ENCODE peak calls at places on chromosomes 6 and 20, in seven cellular contexts. S is AG10803; J is CD4-positive, alpha-beta T cell; I is A549; W is thyroid gland; O is bronchial epithelial cell; H is astrocyte of the spinal cord. N is an unnamed sample.

GRCh38 chr20:16479666-16480065 is 93.6 kb downstream of the KIF16B start:
- DNase-seq in S (peak; percentile 8), H (no peak), O (peak; percentile 33), W (no peak), I (no peak), J (no peak), N (no peak)

GRCh38 chr6:128767705-128768104 is 115.2 kb upstream of the LAMA2 start:
- DNase-seq in J (no peak), H (no peak), O (no peak), I (no peak), W (no peak), S (no peak), N (no peak)

GRCh38 chr20:51738877-51739447 is 29.2 kb downstream of the ATP9A start:
- DNase-seq in S (no peak), W (no peak), O (peak; percentile 47), H (no peak), J (no peak), I (no peak), N (no peak)

GRCh38 chr6:113632220-113632864 is 224.8 kb upstream of the MARCKS start:
- DNase-seq in J (no peak), W (no peak), O (peak; percentile 100), H (peak; percentile 79), S (peak; percentile 94), I (peak; percentile 41), N (no peak)

GRCh38 chr6:84788689-84789088 is 24.3 kb upstream of the TBX18 start:
- DNase-seq in J (no peak), H (no peak), W (no peak), S (no peak), I (no peak), O (no peak), N (no peak)

GRCh38 chr6:167683028-167683862 is 143.5 kb upstream of the AFDN start:
- DNase-seq in H (peak; percentile 89), O (peak; percentile 15), J (no peak), W (no peak), I (peak; percentile 15), S (no peak), N (no peak)

GRCh38 chr20:40811004-40811403 is 122.0 kb upstream of the MAFB start:
- DNase-seq in I (no peak), S (no peak), W (no peak), H (no peak), J (no peak), O (no peak), N (no peak)

GRCh38 chr6:43838276-43839036 is 68.4 kb downstream of the VEGFA start:
- DNase-seq in O (peak; percentile 32), W (peak; percentile 68), H (peak; percentile 65), S (peak; percentile 82), J (no peak), I (peak; percentile 43), N (no peak)

GRCh38 chr20:39660965-39661364 is 698.8 kb downstream of the DHX35 start:
- DNase-seq in W (no peak), H (no peak), O (peak; percentile 22), S (no peak), I (no peak), J (no peak), N (no peak)

GRCh38 chr20:58235010-58235409 is 6.6 kb upstream of the ANKRD60 start:
- DNase-seq in O (no peak), H (no peak), W (no peak), S (no peak), J (no peak), I (no peak), N (no peak)

GRCh38 chr6:15817100-15817499 is 154.3 kb upstream of the DTNBP1 start:
- DNase-seq in H (no peak), O (no peak), J (no peak), W (no peak), S (no peak), I (no peak), N (no peak)

GRCh38 chr6:36130672-36131516 is 581 bp downstream of the MAPK13 start:
- DNase-seq in W (peak; percentile 75), O (no peak), S (no peak), J (peak; percentile 23), H (no peak), I (no peak), N (peak; percentile 46)

GRCh38 chr6:166520905-166521834 is 65.3 kb downstream of the RAMACL start:
- DNase-seq in J (no peak), O (no peak), S (no peak), I (no peak), W (no peak), H (peak; percentile 62), N (no peak)

GRCh38 chr6:166760288-166760687 is 133.2 kb upstream of the RPS6KA2 start:
- DNase-seq in I (no peak), S (no peak), O (no peak), W (no peak), J (peak; percentile 47), H (no peak), N (no peak)

GRCh38 chr6:88596801-88597200 is 366.6 kb downstream of the RNGTT start:
- DNase-seq in I (no peak), H (no peak), O (no peak), W (no peak), J (no peak), S (no peak), N (no peak)

DNA sequence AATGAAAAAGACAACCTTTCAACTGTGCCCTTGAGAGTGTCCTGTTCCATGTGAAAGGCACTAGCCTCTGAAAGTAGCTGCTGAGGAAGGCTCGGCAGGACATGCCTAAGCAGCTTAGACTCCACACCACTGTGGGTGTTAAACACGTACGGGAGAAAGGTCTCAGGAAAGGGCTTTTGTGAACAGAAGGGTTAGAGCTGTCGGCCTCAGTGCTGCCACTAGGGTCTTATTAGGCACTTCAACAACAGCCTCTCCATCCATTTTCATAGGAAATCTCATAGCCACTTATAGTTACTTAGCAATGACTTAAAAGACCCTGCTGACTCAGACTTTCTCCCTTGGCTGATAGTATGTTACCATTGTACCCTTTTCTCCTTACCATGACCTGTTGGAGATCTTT is 662.8 kb downstream of the TBC1D32 start:
- DNase-seq in H (no peak), S (no peak), I (no peak), O (no peak), W (no peak), J (no peak), N (no peak)
- TF ChIP-seq CTCF in H (no peak), S (no peak), I (no peak), O (no peak), W (no peak), J (no peak), N (peak; percentile 46)

GRCh38 chr6:71288228-71289038 is at the start of gene OGFRL1:
- DNase-seq in S (peak; percentile 70), O (peak; percentile 45), W (peak; percentile 76), I (peak; percentile 57), J (peak; percentile 44), H (peak; percentile 66), N (peak; percentile 58)
- TF ChIP-seq CTCF in S (no peak), O (no peak), W (no peak), I (peak; percentile 5), J (no peak), H (no peak), N (no peak)

DNA sequence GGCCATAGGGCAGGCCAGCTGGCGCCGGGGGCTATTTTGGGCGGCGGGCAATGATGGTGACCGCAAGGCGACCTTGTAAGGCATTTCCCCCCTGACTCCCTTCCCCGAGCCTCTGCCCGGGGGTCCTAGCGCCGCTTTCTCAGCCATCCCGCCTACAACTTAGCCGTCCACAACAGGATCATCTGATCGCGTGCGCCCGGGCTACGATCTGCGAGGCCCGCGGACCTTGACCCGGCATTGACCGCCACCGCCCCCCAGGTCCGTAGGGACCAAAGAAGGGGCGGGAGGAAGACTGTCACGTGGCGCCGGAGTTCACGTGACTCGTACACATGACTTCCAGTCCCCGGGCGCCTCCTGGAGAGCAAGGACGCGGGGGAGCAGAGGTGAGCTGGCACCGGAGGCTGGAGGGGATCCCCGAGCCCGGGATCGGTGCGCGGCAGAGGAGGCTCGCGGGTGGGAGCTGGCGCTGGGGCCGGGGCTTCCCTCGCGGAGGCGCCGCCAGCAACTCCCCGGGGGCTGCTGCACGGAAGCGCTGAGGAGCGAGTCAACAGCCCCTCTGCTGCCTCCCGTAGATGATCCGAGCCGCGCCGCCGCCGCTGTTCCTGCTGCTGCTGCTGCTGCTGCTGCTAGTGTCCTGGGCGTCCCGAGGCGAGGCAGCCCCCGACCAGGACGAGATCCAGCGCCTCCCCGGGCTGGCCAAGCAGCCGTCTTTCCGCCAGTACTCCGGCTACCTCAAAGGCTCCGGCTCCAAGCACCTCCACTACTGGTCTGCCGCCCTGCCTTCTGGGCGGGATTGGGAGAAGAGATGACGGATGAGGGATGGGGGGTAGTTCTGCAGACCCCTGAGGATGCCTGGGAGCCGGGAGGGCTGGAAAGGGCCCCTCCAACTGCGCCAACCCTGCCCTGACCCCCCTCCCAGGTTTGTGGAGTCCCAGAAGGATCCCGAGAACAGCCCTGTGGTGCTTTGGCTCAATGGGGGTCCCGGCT is at the start of the genes CTSA and NEURL2:
- DNase-seq in S (peak; percentile 92), O (peak; percentile 62), I (peak; percentile 99), H (peak; percentile 90), W (peak; percentile 94), J (peak; percentile 64), N (peak; percentile 86)
- TF ChIP-seq CTCF in S (no peak), O (peak; percentile 16), I (no peak), H (no peak), W (no peak), J (no peak), N (no peak)

GRCh38 chr20:47736570-47737152 is 48.6 kb downstream of the SULF2 start:
- DNase-seq in O (no peak), J (no peak), W (no peak), H (no peak), I (no peak), S (no peak), N (no peak)

GRCh38 chr20:47743671-47744070 is 41.6 kb downstream of the SULF2 start:
- DNase-seq in H (no peak), I (no peak), W (no peak), J (no peak), O (no peak), S (no peak), N (no peak)

GRCh38 chr20:47737923-47738322 is 47.4 kb downstream of the SULF2 start:
- DNase-seq in I (no peak), H (no peak), S (no peak), O (no peak), J (no peak), W (no peak), N (no peak)

GRCh38 chr20:47741669-47742345 is 43.5 kb downstream of the SULF2 start:
- DNase-seq in I (no peak), J (no peak), S (no peak), O (no peak), W (peak; percentile 48), H (no peak), N (no peak)

DNA sequence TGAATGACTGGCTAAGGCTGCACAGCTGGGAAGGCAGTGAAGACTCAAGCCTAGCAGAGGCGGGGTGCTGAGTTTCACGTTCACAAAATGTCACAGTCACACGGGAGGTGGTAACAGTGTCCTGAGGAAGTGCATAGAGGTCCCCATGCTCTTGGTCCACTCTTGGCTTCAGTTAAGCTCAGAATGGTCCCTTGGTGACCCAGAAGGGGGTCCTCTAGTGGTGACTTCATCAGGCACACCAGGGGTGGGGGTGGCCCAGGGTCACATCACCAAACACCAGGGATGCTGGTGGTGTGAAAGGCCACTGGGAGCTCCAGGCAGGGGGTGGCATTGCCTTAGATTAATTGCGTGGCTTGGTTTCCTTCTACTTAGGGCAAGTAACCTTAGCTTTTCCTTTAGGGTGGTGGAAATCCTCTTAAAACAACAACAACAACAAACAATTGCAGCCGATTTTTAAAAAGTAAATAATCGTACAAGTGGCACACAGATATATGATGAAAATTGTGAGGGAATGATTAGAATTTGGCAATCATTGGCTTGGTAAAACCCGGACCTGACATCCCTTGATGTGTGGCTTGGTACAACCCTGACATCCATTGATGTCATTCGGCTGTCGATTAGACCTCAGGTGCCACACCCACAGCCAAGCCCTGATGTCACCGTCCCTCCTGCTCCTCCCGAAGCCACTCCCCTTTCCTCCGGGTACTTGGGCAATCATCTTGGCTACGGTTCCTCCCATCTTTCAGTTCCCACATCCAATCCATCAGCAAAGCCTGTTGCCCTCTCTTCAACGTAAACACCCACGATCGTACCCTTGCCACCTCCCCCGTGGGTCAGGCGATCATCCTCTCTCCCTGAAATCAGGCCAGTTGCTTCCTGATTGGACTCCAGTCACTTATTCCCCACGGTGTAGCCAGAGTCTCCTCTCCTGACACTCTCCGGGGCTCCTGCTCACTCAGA is 44.8 kb downstream of the SULF2 start:
- DNase-seq in I (peak; percentile 62), W (no peak), J (no peak), S (no peak), O (no peak), H (no peak), N (no peak)
- TF ChIP-seq CTCF in I (no peak), W (no peak), J (no peak), S (no peak), O (no peak), H (no peak), N (no peak)

N was measured in progenitor cell of endocrine pancreas.